ENCODE peak calls at places on chromosomes 13 and 19, in six cellular contexts. A is left ventricle myocardium inferior, X is Caki2, F is DMS79, T is nephron progenitor cell, D is NCI-H1092 treated with DMSO at 0.1 percent for 48 hours. S is an unnamed sample.
A peak's percentile ranks its signal among the peaks of the same experiment; 100 is the strongest.

GRCh38 chr19:1360126-1360817 is 23.4 kb upstream of the NDUFS7 start:
- DNase-seq in T (no peak), A (no peak), X (no peak), F (no peak), D (no peak), S (no peak)

GRCh38 chr13:20131057-20131832 is 29.6 kb downstream of the GJA3 start:
- DNase-seq in A (no peak), D (no peak), T (no peak), X (no peak), F (no peak), S (no peak)

GRCh38 chr19:18856385-18857126 is 24.8 kb downstream of the UPF1 start:
- DNase-seq in D (no peak), T (no peak), F (peak; percentile 5), A (no peak), X (no peak), S (no peak)

GRCh38 chr13:47845981-47846380 is 155.1 kb downstream of the SUCLA2 start:
- DNase-seq in A (no peak), T (no peak), F (no peak), D (no peak), X (no peak), S (no peak)

GRCh38 chr13:96080676-96081075 is 9.2 kb upstream of the HS6ST3 start:
- DNase-seq in X (no peak), D (no peak), A (no peak), T (no peak), F (no peak), S (no peak)

GRCh38 chr19:3171894-3172679 is 6.5 kb upstream of the S1PR4 start:
- DNase-seq in F (no peak), T (no peak), X (no peak), A (no peak), D (no peak), S (no peak)

GRCh38 chr19:42442833-42443232 is at the start of gene CXCL17:
- DNase-seq in F (peak; percentile 96), X (no peak), A (no peak), D (no peak), T (no peak), S (no peak)

GRCh38 chr13:83880275-83881027 is 1.8 kb downstream of the SLITRK1 start:
- DNase-seq in F (no peak), X (no peak), A (no peak), T (no peak), D (peak; percentile 44), S (no peak)

GRCh38 chr19:18589380-18590272 is 1.0 kb downstream of the REX1BD start:
- DNase-seq in T (peak; percentile 75), F (peak; percentile 79), A (peak; percentile 66), X (peak; percentile 91), D (peak; percentile 45), S (no peak)

GRCh38 chr13:28636677-28637317 is 22.1 kb upstream of the POMP start:
- DNase-seq in T (peak; percentile 49), X (peak; percentile 28), A (no peak), F (no peak), D (peak; percentile 19), S (peak; percentile 50)

GRCh38 chr19:39362682-39363657 is 20.7 kb downstream of the SAMD4B start:
- DNase-seq in A (no peak), D (no peak), X (peak; percentile 66), T (no peak), F (no peak), S (no peak)

GRCh38 chr13:98749501-98749900 is 3.0 kb downstream of the SLC15A1 start:
- DNase-seq in T (no peak), A (no peak), F (no peak), D (no peak), X (no peak), S (no peak)

GRCh38 chr13:22110368-22110767 is 439.5 kb downstream of the FGF9 start:
- DNase-seq in X (no peak), A (no peak), F (no peak), T (no peak), D (no peak), S (no peak)

GRCh38 chr19:35518313-35518712 is 4.9 kb upstream of the DMKN start:
- DNase-seq in D (no peak), F (no peak), X (no peak), T (no peak), A (no peak), S (peak; percentile 92)

GRCh38 chr19:48468806-48469055 is 438 bp upstream of the CYTH2 start:
- DNase-seq in T (no peak), D (no peak), X (no peak), F (no peak), A (no peak), S (peak; percentile 100)

GRCh38 chr19:46069841-46070341 is 29.1 kb upstream of the IGFL4 start:
- DNase-seq in F (no peak), D (no peak), A (no peak), X (peak; percentile 78), T (no peak), S (peak; percentile 74)

GRCh38 chr19:46015961-46016425 is 6.9 kb downstream of the PGLYRP1 start:
- DNase-seq in X (no peak), A (no peak), D (no peak), F (no peak), T (peak; percentile 38), S (no peak)

GRCh38 chr19:51027873-51028272 is 1.5 kb upstream of the KLK11 start:
- DNase-seq in T (no peak), X (no peak), A (no peak), F (no peak), D (no peak), S (no peak)

GRCh38 chr13:110127986-110128511 is 178.9 kb downstream of the COL4A1 start:
- DNase-seq in T (no peak), F (no peak), D (no peak), X (peak; percentile 38), A (no peak), S (no peak)

S was measured in AG04450.